ENCODE peak calls at places on chromosome 1, in six cellular contexts. One of them, this sample, is unnamed. For H3K4me1, the result is how much of the 10 kb centered on the place peaks cover.

GRCh38 chr1:221693087-221693486 is 48.8 kb downstream of the DUSP10 start:
- DNase-seq in transverse colon: no peak
- DNase-seq in uterus: no peak
- DNase-seq in heart left ventricle: no peak
- DNase-seq in spleen: no peak
- DNase-seq in IMR-90: no peak
- DNase-seq in this sample: no peak

GRCh38 chr1:12309783-12310742 is 80.2 kb downstream of the VPS13D start:
- DNase-seq in transverse colon: peak
- DNase-seq in uterus: no peak
- DNase-seq in heart left ventricle: no peak
- DNase-seq in spleen: no peak
- DNase-seq in IMR-90: no peak
- DNase-seq in this sample: no peak

GRCh38 chr1:192538407-192539311 is 36.9 kb upstream of the RGS1 start:
- DNase-seq in transverse colon: no peak
- DNase-seq in uterus: no peak
- DNase-seq in heart left ventricle: no peak
- DNase-seq in spleen: no peak
- DNase-seq in IMR-90: peak
- DNase-seq in this sample: no peak

GRCh38 chr1:208208132-208208487 is 36.1 kb downstream of the PLXNA2 start:
- DNase-seq in transverse colon: no peak
- DNase-seq in uterus: no peak
- DNase-seq in heart left ventricle: no peak
- DNase-seq in spleen: no peak
- DNase-seq in IMR-90: no peak
- DNase-seq in this sample: no peak

GRCh38 chr1:232678185-232678886 is 48.4 kb upstream of the SIPA1L2 start:
- DNase-seq in transverse colon: peak
- DNase-seq in uterus: no peak
- DNase-seq in heart left ventricle: no peak
- DNase-seq in spleen: no peak
- DNase-seq in IMR-90: peak
- DNase-seq in this sample: no peak

GRCh38 chr1:212644866-212645556 is 36.5 kb downstream of the ATF3 start:
- DNase-seq in transverse colon: no peak
- DNase-seq in uterus: no peak
- DNase-seq in heart left ventricle: no peak
- DNase-seq in spleen: no peak
- DNase-seq in IMR-90: no peak
- DNase-seq in this sample: no peak

GRCh38 chr1:35505911-35506798 is 51.0 kb downstream of the KIAA0319L start:
- DNase-seq in transverse colon: peak
- DNase-seq in uterus: peak
- DNase-seq in heart left ventricle: no peak
- DNase-seq in spleen: no peak
- DNase-seq in IMR-90: peak
- DNase-seq in this sample: no peak

GRCh38 chr1:53048345-53048737 is 13.7 kb upstream of the PODN start:
- DNase-seq in transverse colon: no peak
- DNase-seq in uterus: no peak
- DNase-seq in heart left ventricle: no peak
- DNase-seq in spleen: no peak
- DNase-seq in IMR-90: no peak
- DNase-seq in this sample: no peak

GRCh38 chr1:205925730-205926129 is 17.5 kb downstream of the SLC26A9 start:
- DNase-seq in transverse colon: no peak
- DNase-seq in uterus: no peak
- DNase-seq in heart left ventricle: no peak
- DNase-seq in spleen: no peak
- DNase-seq in IMR-90: peak
- DNase-seq in this sample: no peak

GRCh38 chr1:247849616-247850015 is 7.4 kb upstream of the TRIM58 start:
- DNase-seq in transverse colon: no peak
- DNase-seq in uterus: no peak
- DNase-seq in heart left ventricle: no peak
- DNase-seq in spleen: no peak
- DNase-seq in IMR-90: no peak
- DNase-seq in this sample: no peak

GRCh38 chr1:233627376-233627775 is 13.5 kb downstream of the KCNK1 start:
- DNase-seq in transverse colon: no peak
- DNase-seq in uterus: no peak
- DNase-seq in heart left ventricle: no peak
- DNase-seq in spleen: no peak
- DNase-seq in IMR-90: no peak
- DNase-seq in this sample: no peak

GRCh38 chr1:96329121-96329520 is 392.5 kb upstream of the PTBP2 start:
- DNase-seq in transverse colon: no peak
- DNase-seq in uterus: no peak
- DNase-seq in heart left ventricle: no peak
- DNase-seq in spleen: no peak
- DNase-seq in IMR-90: peak
- DNase-seq in this sample: no peak

GRCh38 chr1:197928849-197929336 is 11.7 kb downstream of the LHX9 start:
- DNase-seq in transverse colon: no peak
- DNase-seq in uterus: no peak
- DNase-seq in heart left ventricle: no peak
- DNase-seq in spleen: no peak
- DNase-seq in IMR-90: no peak
- DNase-seq in this sample: no peak

GRCh38 chr1:152926091-152926490 is 17.7 kb downstream of the IVL start:
- DNase-seq in transverse colon: no peak
- DNase-seq in uterus: no peak
- DNase-seq in heart left ventricle: no peak
- DNase-seq in spleen: no peak
- DNase-seq in IMR-90: peak
- DNase-seq in this sample: no peak

GRCh38 chr1:66893712-66894111 is 30.9 kb downstream of the DNAI4 start:
- DNase-seq in transverse colon: no peak
- DNase-seq in uterus: no peak
- DNase-seq in heart left ventricle: no peak
- DNase-seq in spleen: no peak
- DNase-seq in IMR-90: peak
- DNase-seq in this sample: no peak

GRCh38 chr1:161069731-161070270 is at the start of gene ARHGAP30:
- DNase-seq in transverse colon: peak
- DNase-seq in uterus: peak
- DNase-seq in heart left ventricle: peak
- DNase-seq in spleen: peak
- DNase-seq in IMR-90: no peak
- DNase-seq in this sample: peak

DNA sequence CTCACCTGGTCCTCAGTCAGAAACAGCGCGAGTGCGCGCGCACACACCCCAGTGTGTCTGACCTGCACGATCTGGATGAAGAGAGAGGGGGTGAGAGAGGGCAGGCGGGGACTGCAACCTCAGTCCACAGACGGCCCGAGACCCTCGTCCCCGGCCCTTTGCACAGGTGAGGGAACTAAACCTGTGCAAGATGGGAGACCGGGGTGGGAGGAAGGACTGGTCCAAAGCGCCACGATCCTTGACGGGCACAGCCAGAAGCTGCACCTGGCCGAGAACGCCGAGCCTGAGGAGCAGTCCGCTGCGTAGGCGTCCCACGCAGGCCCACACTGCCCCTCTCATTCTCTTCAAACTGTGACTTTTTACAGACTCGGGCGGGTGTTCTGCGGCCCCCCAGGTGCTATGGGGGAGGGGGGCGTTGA is 519 bp upstream of the IQCC start:
- DNase-seq in transverse colon: peak
- DNase-seq in uterus: peak
- DNase-seq in heart left ventricle: no peak
- DNase-seq in spleen: peak
- DNase-seq in IMR-90: no peak
- DNase-seq in this sample: peak
- H3K27ac ChIP-seq in transverse colon: peak
- H3K27ac ChIP-seq in uterus: peak
- H3K27ac ChIP-seq in heart left ventricle: peak
- H3K27ac ChIP-seq in spleen: peak
- H3K27ac ChIP-seq in IMR-90: no peak
- H3K27ac ChIP-seq in this sample: peak

GRCh38 chr1:120178799-120179419 is 2.6 kb upstream of the SEC22B start:
- DNase-seq in transverse colon: no peak
- DNase-seq in uterus: no peak
- DNase-seq in heart left ventricle: no peak
- DNase-seq in spleen: no peak
- DNase-seq in IMR-90: peak
- DNase-seq in this sample: no peak

GRCh38 chr1:120176092-120176855 is at the start of gene SEC22B:
- DNase-seq in transverse colon: peak
- DNase-seq in uterus: peak
- DNase-seq in heart left ventricle: peak
- DNase-seq in spleen: peak
- DNase-seq in IMR-90: peak
- DNase-seq in this sample: peak

DNA sequence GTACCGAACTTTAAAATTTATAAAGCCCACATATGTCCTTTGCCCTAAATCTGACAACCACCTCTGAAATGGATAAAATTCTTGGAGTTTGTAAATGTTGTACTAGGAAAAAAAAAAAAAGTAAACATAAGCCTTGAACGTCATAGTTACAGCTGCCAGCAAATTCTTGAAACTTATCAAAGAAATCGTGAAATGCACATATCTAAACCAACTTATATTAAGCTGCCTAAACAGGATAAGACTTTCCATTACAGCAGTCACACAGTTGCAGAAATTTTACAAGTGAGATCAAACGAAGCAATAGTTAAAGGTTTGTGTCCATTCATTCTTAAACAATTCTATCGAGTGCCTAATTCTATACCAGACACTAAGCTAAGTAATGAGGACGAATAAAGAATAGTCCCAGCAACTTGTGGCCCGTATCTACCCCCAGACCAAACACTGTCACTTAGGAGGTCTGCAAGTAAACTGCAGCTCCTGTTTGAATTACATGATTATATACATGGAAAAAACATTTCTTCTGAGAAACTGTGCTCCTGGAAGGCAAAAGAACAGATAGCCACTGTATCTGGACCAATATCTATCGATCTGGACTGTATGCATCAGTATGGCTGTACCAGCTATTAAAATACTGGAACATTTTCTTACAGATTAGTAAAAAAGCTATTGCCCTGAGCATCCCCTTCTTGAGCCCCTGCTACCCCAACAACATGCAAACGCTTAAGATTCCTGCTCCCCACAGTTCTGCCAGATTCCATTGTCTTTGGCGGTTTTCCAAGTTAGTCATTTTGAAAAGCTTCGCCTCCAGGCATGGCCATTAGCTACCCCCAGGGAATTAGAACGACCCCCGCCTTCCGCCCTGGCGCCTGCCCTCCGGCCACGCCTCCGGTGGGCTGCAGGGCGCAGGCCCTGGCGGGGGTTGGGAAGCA is 3.4 kb upstream of the SEC22B start:
- DNase-seq in transverse colon: peak
- DNase-seq in uterus: peak
- DNase-seq in heart left ventricle: peak
- DNase-seq in spleen: no peak
- DNase-seq in IMR-90: peak
- DNase-seq in this sample: no peak
- TF ChIP-seq POLR2A in transverse colon: no peak
- TF ChIP-seq POLR2A in uterus: no peak
- TF ChIP-seq POLR2A in heart left ventricle: no peak
- TF ChIP-seq POLR2A in spleen: no peak
- TF ChIP-seq POLR2A in IMR-90: no peak
- TF ChIP-seq POLR2A in this sample: no peak

DNA sequence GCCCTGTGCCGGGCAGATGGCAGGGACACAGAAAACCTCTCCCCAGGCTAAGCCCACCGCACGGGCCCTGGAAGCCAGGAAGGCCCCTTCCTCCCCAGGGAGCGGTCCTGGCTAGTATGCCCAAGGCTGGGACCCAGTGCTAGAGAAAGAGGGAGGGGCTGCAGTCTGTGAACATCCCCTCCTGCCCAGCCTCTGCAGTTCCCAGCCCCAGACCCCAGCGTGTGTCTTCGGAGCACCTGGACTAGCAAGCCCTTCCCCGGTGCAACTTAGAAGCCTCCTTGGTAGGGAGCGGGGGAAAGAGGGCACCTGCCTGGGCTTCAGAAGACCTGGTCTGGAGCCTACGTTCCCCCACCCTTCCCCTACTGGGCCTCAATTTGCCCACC is 2.1 kb downstream of the PLEKHG5 start:
- DNase-seq in transverse colon: no peak
- DNase-seq in uterus: no peak
- DNase-seq in heart left ventricle: no peak
- DNase-seq in spleen: no peak
- DNase-seq in IMR-90: no peak
- DNase-seq in this sample: no peak
- H3K4me1 ChIP-seq in transverse colon: under half
- H3K4me1 ChIP-seq in uterus: under half
- H3K4me1 ChIP-seq in heart left ventricle: under half
- H3K4me1 ChIP-seq in spleen: under half
- H3K4me1 ChIP-seq in IMR-90: under half
- H3K4me1 ChIP-seq in this sample: under half

GRCh38 chr1:40479156-40479555 is 2.1 kb downstream of the ZFP69 start:
- DNase-seq in transverse colon: no peak
- DNase-seq in uterus: no peak
- DNase-seq in heart left ventricle: no peak
- DNase-seq in spleen: no peak
- DNase-seq in IMR-90: no peak
- DNase-seq in this sample: no peak

GRCh38 chr1:40478276-40478675 is 1.2 kb downstream of the ZFP69 start:
- DNase-seq in transverse colon: no peak
- DNase-seq in uterus: no peak
- DNase-seq in heart left ventricle: no peak
- DNase-seq in spleen: no peak
- DNase-seq in IMR-90: no peak
- DNase-seq in this sample: no peak

GRCh38 chr1:40477680-40478057 is 579 bp downstream of the ZFP69 start:
- DNase-seq in transverse colon: peak
- DNase-seq in uterus: peak
- DNase-seq in heart left ventricle: no peak
- DNase-seq in spleen: peak
- DNase-seq in IMR-90: peak
- DNase-seq in this sample: no peak

GRCh38 chr1:40475268-40475667 is 1.8 kb upstream of the ZFP69 start:
- DNase-seq in transverse colon: no peak
- DNase-seq in uterus: no peak
- DNase-seq in heart left ventricle: no peak
- DNase-seq in spleen: no peak
- DNase-seq in IMR-90: no peak
- DNase-seq in this sample: no peak

GRCh38 chr1:40476924-40477679 is at the start of gene ZFP69:
- DNase-seq in transverse colon: peak
- DNase-seq in uterus: peak
- DNase-seq in heart left ventricle: peak
- DNase-seq in spleen: peak
- DNase-seq in IMR-90: peak
- DNase-seq in this sample: peak
- H3K27ac ChIP-seq in transverse colon: peak
- H3K27ac ChIP-seq in uterus: peak
- H3K27ac ChIP-seq in heart left ventricle: peak
- H3K27ac ChIP-seq in spleen: peak
- H3K27ac ChIP-seq in IMR-90: peak
- H3K27ac ChIP-seq in this sample: peak

GRCh38 chr1:45750298-45751038 is at the start of gene IPP:
- DNase-seq in transverse colon: peak
- DNase-seq in uterus: peak
- DNase-seq in heart left ventricle: peak
- DNase-seq in spleen: peak
- DNase-seq in IMR-90: peak
- DNase-seq in this sample: peak
- TF ChIP-seq POLR2A in transverse colon: peak
- TF ChIP-seq POLR2A in uterus: peak
- TF ChIP-seq POLR2A in heart left ventricle: peak
- TF ChIP-seq POLR2A in spleen: peak
- TF ChIP-seq POLR2A in IMR-90: peak
- TF ChIP-seq POLR2A in this sample: peak

GRCh38 chr1:64769971-64770370 is 25.1 kb downstream of the RAVER2 start:
- DNase-seq in transverse colon: no peak
- DNase-seq in uterus: no peak
- DNase-seq in heart left ventricle: no peak
- DNase-seq in spleen: no peak
- DNase-seq in IMR-90: no peak
- DNase-seq in this sample: no peak
- H3K4me1 ChIP-seq in transverse colon: under half
- H3K4me1 ChIP-seq in uterus: under half
- H3K4me1 ChIP-seq in heart left ventricle: under half
- H3K4me1 ChIP-seq in spleen: under half
- H3K4me1 ChIP-seq in IMR-90: under half
- H3K4me1 ChIP-seq in this sample: under half

This sample was measured in breast epithelium.